ENCODE peak calls at places on chromosomes 11 and 22, in six cellular contexts. C is K562, X is HEK293T, E is HepG2, Q is GM12878, W is A549. O is an unnamed sample.

GRCh38 chr11:59556883-59557205 is 45.5 kb downstream of the OR4D9 start:
- DNase-seq in C (no peak), X (no peak), E (peak; percentile 48), Q (no peak), W (no peak), O (no peak)

GRCh38 chr11:46480166-46480726 is 88.7 kb upstream of the CHRM4 start:
- DNase-seq in C (no peak), X (no peak), E (no peak), Q (no peak), W (no peak), O (no peak)

GRCh38 chr22:25745341-25746011 is 3.5 kb downstream of the MYO18B start:
- DNase-seq in C (no peak), X (no peak), E (no peak), Q (no peak), W (no peak), O (peak; percentile 58)

GRCh38 chr11:68939583-68940555 is 36.2 kb downstream of the IGHMBP2 start:
- DNase-seq in C (no peak), X (no peak), E (no peak), Q (no peak), W (no peak), O (no peak)

GRCh38 chr11:126359431-126360048 is 4.1 kb downstream of the ST3GAL4 start:
- DNase-seq in C (peak; percentile 54), X (no peak), E (no peak), Q (no peak), W (no peak), O (peak; percentile 37)

GRCh38 chr11:103398829-103399228 is 289.6 kb downstream of the DYNC2H1 start:
- DNase-seq in C (no peak), X (no peak), E (no peak), Q (no peak), W (no peak), O (no peak)

GRCh38 chr11:122695076-122695620 is 39.6 kb downstream of the UBASH3B start:
- DNase-seq in C (no peak), X (no peak), E (no peak), Q (no peak), W (no peak), O (no peak)

GRCh38 chr22:47292546-47293320 is 530.3 kb downstream of the TBC1D22A start:
- DNase-seq in C (no peak), X (no peak), E (no peak), Q (no peak), W (no peak), O (no peak)

GRCh38 chr11:122253541-122254317 is 137.7 kb upstream of the BLID start:
- DNase-seq in C (no peak), X (no peak), E (no peak), Q (no peak), W (no peak), O (peak; percentile 52)

GRCh38 chr11:42232655-42233054 is 773.2 kb upstream of the LRRC4C start:
- DNase-seq in C (no peak), X (no peak), E (no peak), Q (no peak), W (no peak), O (no peak)

GRCh38 chr11:88482871-88483301 is 145.3 kb upstream of the CTSC start:
- DNase-seq in C (no peak), X (no peak), E (no peak), Q (no peak), W (no peak), O (peak; percentile 65)

GRCh38 chr11:626475-627272 is at the start of gene SCT:
- DNase-seq in C (no peak), X (no peak), E (no peak), Q (no peak), W (no peak), O (no peak)

GRCh38 chr11:96964661-96965060 is 574.8 kb downstream of the JRKL start:
- DNase-seq in C (no peak), X (no peak), E (peak; percentile 1), Q (no peak), W (no peak), O (no peak)

GRCh38 chr11:45169310-45170072 is 23.1 kb downstream of the PRDM11 start:
- DNase-seq in C (no peak), X (no peak), E (no peak), Q (no peak), W (no peak), O (peak; percentile 48)

GRCh38 chr22:45051946-45052345 is 42.1 kb upstream of the PHF21B start:
- DNase-seq in C (no peak), X (no peak), E (no peak), Q (no peak), W (no peak), O (no peak)

GRCh38 chr11:70206977-70207376 is 3.9 kb downstream of the FADD start:
- DNase-seq in C (no peak), X (no peak), E (no peak), Q (no peak), W (no peak), O (no peak)

DNA sequence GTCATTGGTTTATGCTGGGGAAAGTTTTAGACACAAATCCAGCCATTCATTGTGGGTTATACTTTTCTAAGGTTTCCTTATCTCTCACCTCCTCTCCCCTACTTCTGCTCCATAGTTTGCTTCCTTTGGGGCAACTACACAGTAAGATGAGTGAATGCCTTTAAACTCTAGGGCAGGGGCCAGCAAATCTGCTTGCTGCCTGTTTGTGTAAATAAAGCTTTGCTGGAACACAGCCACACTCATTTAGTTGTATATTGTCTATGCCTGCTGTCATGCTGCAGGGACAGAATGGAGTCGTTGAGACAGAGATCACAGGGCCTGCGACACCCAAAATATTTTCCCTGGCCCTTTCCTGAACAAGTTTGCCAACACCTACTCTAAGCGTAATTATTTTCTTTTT is 58.7 kb downstream of the TECTA start:
- DNase-seq in C (no peak), X (no peak), E (no peak), Q (no peak), W (no peak), O (no peak)
- TF ChIP-seq BHLHE40 in C (no peak), X (no peak), E (no peak), Q (no peak), W (no peak), O (no peak)

GRCh38 chr11:12529041-12529440 is 145.2 kb upstream of the TEAD1 start:
- DNase-seq in C (no peak), X (no peak), E (no peak), Q (no peak), W (no peak), O (no peak)
- TF ChIP-seq BHLHE40 in C (no peak), X (no peak), E (no peak), Q (no peak), W (no peak), O (no peak)

DNA sequence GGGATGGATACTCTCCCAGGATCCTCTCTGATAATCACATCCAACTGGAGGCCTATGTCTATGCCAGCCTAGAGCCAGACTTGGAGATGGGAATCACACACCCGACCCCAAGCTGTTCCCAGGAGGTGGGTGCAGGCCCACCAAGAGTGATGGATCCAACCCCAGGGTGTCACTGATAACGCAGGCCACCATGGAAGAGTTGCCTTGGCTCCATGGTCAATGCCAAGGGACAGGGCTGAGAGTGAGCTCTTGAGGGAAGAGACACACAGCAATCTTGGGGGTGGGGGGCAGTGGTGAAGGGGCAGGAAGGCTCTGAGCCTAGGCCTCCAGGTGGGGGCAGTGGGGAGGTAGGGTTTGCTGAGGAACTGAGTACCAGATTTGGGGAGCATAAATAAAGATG is 16.9 kb downstream of the TUB start:
- DNase-seq in C (no peak), X (no peak), E (no peak), Q (no peak), W (no peak), O (no peak)
- TF ChIP-seq BHLHE40 in C (no peak), X (no peak), E (no peak), Q (no peak), W (no peak), O (no peak)

DNA sequence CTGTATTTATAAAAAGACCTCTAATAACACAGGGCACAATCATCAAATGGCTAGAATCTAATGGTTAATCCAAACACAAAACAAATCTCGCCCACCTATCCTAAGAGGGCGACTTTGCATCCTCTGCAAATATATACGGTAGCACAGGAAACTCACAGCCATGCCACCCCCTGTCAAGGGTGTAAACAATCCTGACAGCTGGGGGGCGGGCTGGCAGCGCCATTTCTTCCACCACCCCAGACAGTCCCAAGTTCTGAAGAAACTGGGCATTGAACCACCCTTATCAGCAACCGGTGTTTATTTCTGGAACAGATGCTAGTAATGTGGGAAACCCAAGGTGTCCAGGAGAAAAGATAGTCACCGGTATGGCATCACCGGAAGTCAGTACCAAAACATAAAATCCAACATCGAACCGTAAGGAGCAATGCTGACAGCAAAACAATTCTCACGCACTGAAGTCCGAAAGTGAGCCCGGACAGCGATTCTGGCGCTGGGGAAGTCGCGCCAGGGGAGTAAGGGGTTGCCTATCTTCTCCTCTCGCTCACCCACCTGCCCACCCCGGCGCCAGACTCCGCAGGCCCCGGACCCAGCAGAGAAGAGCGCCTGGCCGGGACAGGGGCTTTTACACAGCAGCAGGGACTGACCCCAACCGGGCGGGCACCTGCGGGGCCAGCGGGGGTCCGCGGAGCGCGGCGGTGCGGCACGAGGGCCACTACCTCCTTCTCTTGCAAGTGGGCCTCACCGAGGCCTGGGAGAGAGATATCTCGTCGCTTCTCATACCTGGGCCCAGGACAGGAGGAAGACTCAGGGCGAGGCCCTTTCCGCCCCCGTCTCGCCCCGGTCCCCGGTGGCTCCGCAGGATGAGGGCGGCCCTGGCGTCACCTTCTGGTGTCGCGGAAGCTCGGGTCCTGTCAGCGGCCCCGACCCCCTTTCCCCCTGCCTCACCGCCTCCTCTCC is 643 bp downstream of the FBXO3 start:
- DNase-seq in C (peak; percentile 82), X (peak; percentile 34), E (peak; percentile 6), Q (no peak), W (peak; percentile 40), O (peak; percentile 43)
- TF ChIP-seq BHLHE40 in C (no peak), X (no peak), E (no peak), Q (no peak), W (no peak), O (no peak)

DNA sequence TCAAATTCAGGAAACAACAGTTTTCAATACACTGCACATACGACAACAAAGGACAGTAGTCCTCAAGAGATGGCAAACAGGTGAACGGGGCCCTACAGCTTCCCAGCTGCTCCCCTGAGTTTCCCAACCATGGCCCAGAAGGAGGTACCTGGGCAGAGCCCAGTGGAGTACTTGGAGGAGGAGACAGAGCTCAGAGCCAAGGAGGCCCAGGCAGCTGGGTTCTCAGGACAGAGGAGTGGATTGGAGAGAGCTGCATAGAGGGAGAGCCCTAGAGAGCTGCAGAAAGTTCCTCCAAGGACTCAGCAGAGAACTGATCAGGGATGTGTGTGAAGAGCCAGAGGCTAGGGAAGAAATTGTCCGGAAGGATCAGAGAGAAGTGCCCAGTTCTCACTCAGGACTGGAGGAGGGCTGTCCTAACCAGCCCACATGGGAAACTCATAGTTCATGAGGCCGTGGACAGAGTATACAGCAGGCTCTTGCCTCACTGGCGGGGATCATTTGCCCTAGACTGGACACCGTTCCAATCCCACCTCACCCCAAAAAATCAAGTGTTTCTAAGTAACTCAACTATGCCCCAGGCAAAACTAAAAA is 7.6 kb upstream of the ASCL2 start:
- DNase-seq in C (no peak), X (no peak), E (no peak), Q (no peak), W (no peak), O (no peak)
- TF ChIP-seq BHLHE40 in C (no peak), X (no peak), E (no peak), Q (no peak), W (no peak), O (no peak)

DNA sequence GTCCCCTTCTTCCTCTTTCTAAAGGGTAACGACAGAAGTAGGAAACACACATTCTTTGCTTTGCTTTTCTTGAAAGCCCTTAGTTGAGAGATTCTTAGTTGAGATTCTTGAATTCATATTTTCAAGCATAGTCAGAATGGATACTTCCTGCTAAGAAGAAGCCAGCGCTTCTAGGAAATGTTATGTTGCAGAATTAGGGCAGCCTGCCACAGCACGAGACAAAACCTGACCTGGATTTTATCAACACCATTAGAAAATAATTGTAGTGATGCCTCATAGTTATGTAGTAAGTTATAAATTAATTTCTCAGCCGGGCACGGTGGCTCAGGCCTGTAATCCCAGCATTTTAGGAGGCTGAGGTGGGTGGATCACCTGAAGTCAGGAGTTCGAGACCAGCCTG is 37.9 kb upstream of the NUP160 start:
- DNase-seq in C (no peak), X (no peak), E (no peak), Q (no peak), W (no peak), O (peak; percentile 80)
- TF ChIP-seq BHLHE40 in C (peak; percentile 13), X (no peak), E (no peak), Q (no peak), W (no peak), O (peak; percentile 76)

O was measured in IMR-90.